ENCODE peak calls at places on chromosome 11, in eight cellular contexts. U, Q, G, A, R, O, L and K are unnamed samples.

GRCh38 chr11:73693877-73694525 is 47.6 kb downstream of the PLEKHB1 start:
- DNase-seq in U (no peak), Q (no peak), G (no peak), A (no peak), R (no peak), O (no peak), L (no peak), K (no peak)

GRCh38 chr11:119476038-119476437 is 53.1 kb upstream of the THY1 start:
- DNase-seq in U (no peak), Q (no peak), G (no peak), A (no peak), R (peak), O (no peak), L (no peak), K (no peak)

GRCh38 chr11:45993438-45994064 is 71.1 kb downstream of the LARGE2 start:
- DNase-seq in U (no peak), Q (no peak), G (no peak), A (peak), R (no peak), O (no peak), L (no peak), K (no peak)

GRCh38 chr11:103367650-103368049 is 258.4 kb downstream of the DYNC2H1 start:
- DNase-seq in U (no peak), Q (no peak), G (no peak), A (no peak), R (no peak), O (no peak), L (peak), K (no peak)

GRCh38 chr11:35322321-35322979 is 96.9 kb downstream of the SLC1A2 start:
- DNase-seq in U (no peak), Q (no peak), G (no peak), A (no peak), R (no peak), O (no peak), L (no peak), K (no peak)

GRCh38 chr11:120612363-120613263 is 101.1 kb downstream of the GRIK4 start:
- DNase-seq in U (peak), Q (no peak), G (peak), A (no peak), R (no peak), O (peak), L (no peak), K (peak)

GRCh38 chr11:33857924-33858323 is 34.0 kb downstream of the LMO2 start:
- DNase-seq in U (peak), Q (peak), G (peak), A (peak), R (peak), O (peak), L (peak), K (peak)

GRCh38 chr11:117843666-117844484 is 19.3 kb upstream of the FXYD2 start:
- DNase-seq in U (peak), Q (peak), G (peak), A (peak), R (peak), O (no peak), L (no peak), K (peak)

GRCh38 chr11:62545437-62546243 is 966 bp downstream of the AHNAK start:
- DNase-seq in U (peak), Q (peak), G (no peak), A (peak), R (peak), O (no peak), L (peak), K (peak)

GRCh38 chr11:43548921-43549320 is 131.6 kb upstream of the HSD17B12 start:
- DNase-seq in U (no peak), Q (no peak), G (no peak), A (no peak), R (no peak), O (no peak), L (no peak), K (no peak)

GRCh38 chr11:122105009-122105828 is 10.8 kb downstream of the BLID start:
- DNase-seq in U (no peak), Q (no peak), G (no peak), A (no peak), R (no peak), O (no peak), L (no peak), K (no peak)

GRCh38 chr11:122850076-122850631 is 11.9 kb downstream of the CRTAM start:
- DNase-seq in U (peak), Q (no peak), G (no peak), A (no peak), R (no peak), O (no peak), L (no peak), K (no peak)

GRCh38 chr11:33505140-33505539 is 195.5 kb downstream of the C11orf91 start:
- DNase-seq in U (no peak), Q (no peak), G (no peak), A (no peak), R (no peak), O (no peak), L (no peak), K (no peak)

GRCh38 chr11:15159085-15159484 is 44.4 kb downstream of the INSC start:
- DNase-seq in U (peak), Q (peak), G (peak), A (no peak), R (no peak), O (no peak), L (no peak), K (no peak)

GRCh38 chr11:126338346-126339055 is 17.0 kb upstream of the ST3GAL4 start:
- DNase-seq in U (no peak), Q (no peak), G (no peak), A (no peak), R (peak), O (no peak), L (no peak), K (no peak)

GRCh38 chr11:10498426-10499250 is 42.3 kb downstream of the RNF141 start:
- DNase-seq in U (no peak), Q (no peak), G (no peak), A (peak), R (no peak), O (no peak), L (no peak), K (no peak)

GRCh38 chr11:95829580-95830259 is 39.4 kb downstream of the CEP57 start:
- DNase-seq in U (no peak), Q (no peak), G (no peak), A (no peak), R (no peak), O (no peak), L (no peak), K (no peak)

GRCh38 chr11:71164186-71164585 is 88.2 kb downstream of the SHANK2 start:
- DNase-seq in U (no peak), Q (no peak), G (no peak), A (peak), R (peak), O (no peak), L (no peak), K (no peak)

GRCh38 chr11:76576166-76576565 is 94.4 kb downstream of the LRRC32 start:
- DNase-seq in U (no peak), Q (no peak), G (no peak), A (no peak), R (no peak), O (no peak), L (no peak), K (no peak)

GRCh38 chr11:97754976-97755375 is 1265.8 kb upstream of the CNTN5 start:
- DNase-seq in U (no peak), Q (no peak), G (no peak), A (no peak), R (no peak), O (no peak), L (no peak), K (no peak)

GRCh38 chr11:26849009-26849408 is 127.1 kb upstream of the SLC5A12 start:
- DNase-seq in U (no peak), Q (no peak), G (no peak), A (peak), R (no peak), O (no peak), L (no peak), K (no peak)

GRCh38 chr11:122995526-122995925 is 13.9 kb upstream of the BSX start:
- DNase-seq in U (no peak), Q (no peak), G (no peak), A (no peak), R (no peak), O (no peak), L (no peak), K (no peak)

GRCh38 chr11:67053896-67054850 is 2.5 kb upstream of the RHOD start:
- DNase-seq in U (peak), Q (peak), G (peak), A (peak), R (no peak), O (no peak), L (no peak), K (peak)

DNA sequence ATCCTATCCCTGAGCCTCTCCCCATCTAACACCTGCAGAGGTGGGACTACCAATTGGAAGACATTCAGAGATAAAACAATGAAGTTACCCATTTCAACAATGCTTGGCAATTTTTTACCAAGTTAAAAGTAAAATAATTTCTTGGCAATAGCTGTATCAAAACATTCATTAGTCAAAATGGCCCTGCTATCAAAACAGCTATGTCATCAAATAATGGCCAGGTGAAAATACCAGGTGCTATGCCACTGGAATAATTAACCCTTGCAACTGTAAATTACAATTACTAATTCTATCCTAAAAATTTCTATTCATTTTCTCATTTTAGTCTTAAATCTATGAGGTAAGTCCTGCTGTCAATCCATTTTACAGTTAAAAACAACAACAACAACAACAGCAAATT is 43.3 kb downstream of the NOX4 start:
- DNase-seq in U (no peak), Q (no peak), G (no peak), A (no peak), R (no peak), O (no peak), L (no peak), K (no peak)
- TF ChIP-seq CTCF in U (no peak), Q (no peak), G (no peak), A (no peak), R (no peak), O (no peak), L (no peak), K (no peak)

GRCh38 chr11:130391692-130392091 is 36.7 kb downstream of the ADAMTS8 start:
- DNase-seq in U (no peak), Q (no peak), G (no peak), A (no peak), R (no peak), O (no peak), L (no peak), K (no peak)

GRCh38 chr11:130389315-130389935 is 39.0 kb downstream of the ADAMTS8 start:
- DNase-seq in U (no peak), Q (no peak), G (no peak), A (no peak), R (no peak), O (no peak), L (no peak), K (no peak)

GRCh38 chr11:130388607-130389205 is 39.7 kb downstream of the ADAMTS8 start:
- DNase-seq in U (peak), Q (no peak), G (no peak), A (no peak), R (no peak), O (no peak), L (no peak), K (no peak)

GRCh38 chr11:130390071-130390758 is 38.2 kb downstream of the ADAMTS8 start:
- DNase-seq in U (no peak), Q (no peak), G (peak), A (no peak), R (no peak), O (no peak), L (no peak), K (peak)
- TF ChIP-seq CTCF in U (no peak), Q (no peak), G (peak), A (peak), R (no peak), O (no peak), L (peak), K (no peak)

GRCh38 chr11:63761173-63761572 is 7.4 kb downstream of the ZFTA start:
- DNase-seq in U (no peak), Q (no peak), G (no peak), A (no peak), R (no peak), O (no peak), L (no peak), K (no peak)

GRCh38 chr11:63763506-63764200 is 4.9 kb downstream of the ZFTA start:
- DNase-seq in U (no peak), Q (peak), G (no peak), A (peak), R (no peak), O (no peak), L (no peak), K (no peak)

GRCh38 chr11:63761870-63762661 is 6.5 kb downstream of the ZFTA start:
- DNase-seq in U (no peak), Q (peak), G (no peak), A (no peak), R (no peak), O (no peak), L (no peak), K (no peak)

GRCh38 chr11:63764201-63764711 is 4.3 kb downstream of the ZFTA start:
- DNase-seq in U (no peak), Q (peak), G (no peak), A (no peak), R (no peak), O (no peak), L (no peak), K (no peak)

DNA sequence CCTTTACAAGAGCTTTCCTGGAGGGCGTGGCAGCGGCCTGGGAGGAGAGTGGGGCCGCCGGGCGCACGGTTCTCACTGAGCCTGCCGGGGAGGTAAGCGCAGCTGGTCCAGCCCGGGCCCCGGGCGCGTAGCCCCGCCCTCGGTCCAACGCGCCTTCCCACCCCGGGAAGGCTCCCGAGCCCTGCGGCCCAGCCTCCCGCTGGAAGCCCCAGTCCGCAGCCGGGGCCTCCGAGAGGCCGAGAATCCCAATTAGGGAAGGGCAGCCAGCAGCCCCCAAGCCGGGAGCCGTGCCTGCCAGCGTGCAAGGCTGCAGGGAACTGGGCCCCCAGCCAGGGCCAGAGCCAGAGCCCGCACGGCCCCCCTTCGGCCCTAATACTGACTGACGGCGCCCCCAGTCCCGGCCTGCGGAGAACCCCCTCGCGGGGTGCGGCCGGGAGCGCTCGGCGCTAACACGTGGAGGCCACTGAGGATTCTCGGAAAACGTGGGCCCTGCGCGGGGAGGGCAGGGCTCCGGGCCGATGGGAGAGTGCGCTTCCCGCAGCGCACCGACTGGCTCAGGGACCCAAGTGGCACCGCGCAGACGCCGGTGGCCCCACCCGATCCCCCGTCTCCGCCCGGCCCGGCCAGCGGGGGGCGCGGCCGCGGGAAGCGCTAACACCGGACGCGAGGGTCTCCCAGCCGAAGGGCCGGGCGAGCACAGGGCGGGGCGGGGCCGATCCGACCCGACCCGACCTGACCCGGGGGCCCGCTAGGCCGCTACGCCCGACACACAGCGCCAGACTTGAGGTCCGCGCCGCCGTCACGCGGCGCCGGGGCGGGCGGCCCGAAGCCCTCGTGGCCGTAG is 5.7 kb downstream of the ZFTA start:
- DNase-seq in U (no peak), Q (peak), G (no peak), A (peak), R (no peak), O (no peak), L (no peak), K (no peak)
- TF ChIP-seq CTCF in U (no peak), Q (no peak), G (no peak), A (no peak), R (no peak), O (no peak), L (no peak), K (no peak)

DNA sequence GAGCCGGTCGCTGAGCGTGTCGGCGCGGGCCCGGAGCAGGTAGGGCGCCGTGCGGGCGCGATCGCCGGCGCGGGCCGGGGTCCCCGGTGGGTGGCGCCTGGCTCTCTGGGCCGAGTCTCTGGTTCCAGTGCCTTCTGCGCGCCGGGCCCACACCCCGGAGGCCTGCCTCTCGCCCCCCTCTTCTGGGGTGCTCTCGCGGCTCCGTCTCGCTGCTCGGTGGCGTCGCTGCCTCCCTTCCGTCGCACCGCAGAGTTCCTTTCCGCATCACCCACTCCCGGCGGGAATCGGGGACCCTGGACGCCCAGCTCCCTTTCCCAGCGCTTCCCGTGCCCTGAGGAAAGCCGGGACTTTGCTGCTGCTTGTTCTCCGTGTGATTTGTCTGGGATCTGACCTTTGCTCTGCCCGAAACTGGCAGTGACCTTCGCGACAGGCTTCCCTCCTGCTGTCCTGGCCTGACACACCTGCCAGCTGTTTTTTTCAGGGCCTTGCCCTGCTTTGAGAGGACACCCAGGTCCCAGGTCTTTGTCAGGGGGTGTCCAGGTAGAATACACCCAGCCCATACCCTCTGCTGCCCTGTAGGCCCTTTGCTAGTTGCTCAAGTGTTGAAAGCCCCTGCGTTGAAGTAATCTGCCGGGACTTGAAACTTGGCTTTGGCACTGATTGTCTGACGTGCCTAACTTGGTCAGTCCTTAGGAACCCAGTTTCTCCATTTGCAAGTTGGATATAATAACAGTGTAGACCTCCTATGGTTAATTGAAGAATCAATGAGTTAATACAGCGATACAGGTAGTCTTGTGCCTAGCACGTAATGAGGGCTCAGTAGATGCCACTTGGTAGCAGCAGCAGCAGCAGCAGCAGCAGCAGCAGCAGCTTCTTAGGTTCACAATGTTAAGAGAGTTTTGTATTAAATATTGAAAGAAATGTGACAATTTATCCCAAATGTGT is 791 bp downstream of the FDX1 start:
- DNase-seq in U (peak), Q (no peak), G (peak), A (peak), R (no peak), O (peak), L (no peak), K (no peak)
- TF ChIP-seq CTCF in U (no peak), Q (peak), G (peak), A (no peak), R (no peak), O (no peak), L (no peak), K (no peak)